ENCODE peak calls at places on chromosome 6, in ten cellular contexts. P is right cardiac atrium, O is body of pancreas, B is heart left ventricle, N is colonic mucosa, Q is HCT116, M is uterus, F is adrenal gland, L is vagina, H is PC-3. X is an unnamed sample. For H3K9me3, the result is how much of the 10 kb centered on the place peaks cover.

GRCh38 chr6:28335564-28336283 is at the start of gene ZSCAN31:
- DNase-seq in H (peak), M (peak), F (peak), Q (peak), O (peak), P (peak), N (peak), L (peak), B (peak), X (no peak)

GRCh38 chr6:105014954-105015353 is 58.0 kb downstream of the LIN28B start:
- DNase-seq in Q (no peak), N (no peak), F (no peak), P (no peak), B (no peak), O (no peak), M (no peak), L (no peak), H (no peak), X (no peak)

GRCh38 chr6:3139090-3139903 is 18.0 kb downstream of the TUBB2A start:
- DNase-seq in H (peak), O (peak), B (peak), N (peak), F (peak), M (peak), Q (no peak), L (no peak), P (peak), X (no peak)

GRCh38 chr6:51535327-51535726 is 552.1 kb downstream of the PKHD1 start:
- DNase-seq in F (no peak), L (no peak), Q (no peak), B (no peak), N (no peak), M (no peak), H (no peak), O (no peak), P (no peak), X (no peak)

GRCh38 chr6:90135672-90136071 is 161.0 kb downstream of the BACH2 start:
- DNase-seq in Q (no peak), M (no peak), L (no peak), P (no peak), B (no peak), N (no peak), H (peak), O (no peak), F (no peak), X (no peak)

GRCh38 chr6:169619650-169620049 is 82.2 kb downstream of the WDR27 start:
- DNase-seq in M (no peak), N (no peak), O (no peak), L (no peak), P (no peak), F (no peak), B (no peak), H (peak), Q (no peak), X (no peak)

GRCh38 chr6:116393430-116393829 is 22.7 kb downstream of the DSE start:
- DNase-seq in F (no peak), P (no peak), M (no peak), B (no peak), L (no peak), H (no peak), Q (no peak), O (no peak), N (no peak), X (no peak)

GRCh38 chr6:25136879-25137278 is 142.3 kb upstream of the CARMIL1 start:
- DNase-seq in O (no peak), Q (no peak), L (no peak), P (no peak), N (no peak), F (peak), M (peak), H (no peak), B (no peak), X (no peak)

GRCh38 chr6:168546730-168547129 is 105.7 kb downstream of the SMOC2 start:
- DNase-seq in B (no peak), L (no peak), H (no peak), N (no peak), Q (no peak), O (no peak), F (no peak), M (no peak), P (no peak), X (no peak)

GRCh38 chr6:111980979-111981378 is 72.9 kb upstream of the CCN6 start:
- DNase-seq in B (peak), P (peak), M (no peak), H (no peak), L (no peak), Q (no peak), N (no peak), O (no peak), F (peak), X (no peak)

GRCh38 chr6:122063090-122063489 is 336.4 kb upstream of the HSF2 start:
- DNase-seq in P (no peak), O (no peak), Q (no peak), H (no peak), B (no peak), F (no peak), L (no peak), N (no peak), M (no peak), X (no peak)

GRCh38 chr6:151440930-151441329 is 11.0 kb downstream of the RMND1 start:
- DNase-seq in Q (no peak), M (no peak), B (no peak), N (no peak), P (no peak), O (no peak), H (no peak), L (no peak), F (no peak), X (no peak)

GRCh38 chr6:105921781-105922180 is 164.4 kb upstream of the PRDM1 start:
- DNase-seq in B (no peak), L (no peak), N (no peak), F (no peak), Q (no peak), M (no peak), O (no peak), H (no peak), P (no peak), X (no peak)

GRCh38 chr6:128570439-128571063 is 50.2 kb upstream of the PTPRK start:
- DNase-seq in P (no peak), N (no peak), B (no peak), H (peak), L (no peak), O (no peak), F (no peak), Q (no peak), M (no peak), X (no peak)

GRCh38 chr6:16403831-16404230 is 165.4 kb downstream of the GMPR start:
- DNase-seq in N (no peak), Q (no peak), F (no peak), M (no peak), O (no peak), H (peak), P (no peak), L (no peak), B (no peak), X (no peak)

GRCh38 chr6:168109171-168109570 is 30.2 kb upstream of the FRMD1 start:
- DNase-seq in M (no peak), H (no peak), B (peak), F (no peak), Q (no peak), P (no peak), N (no peak), O (no peak), L (no peak), X (no peak)

GRCh38 chr6:170471458-170471857 is 81.6 kb downstream of the PSMB1 start:
- DNase-seq in N (no peak), F (no peak), H (no peak), M (no peak), O (no peak), B (no peak), L (no peak), Q (no peak), P (no peak), X (no peak)

GRCh38 chr6:20238688-20239587 is 26.7 kb upstream of the MBOAT1 start:
- DNase-seq in O (no peak), Q (no peak), H (no peak), F (no peak), L (no peak), P (peak), M (no peak), B (no peak), N (no peak), X (no peak)

GRCh38 chr6:139515511-139515910 is 141.1 kb upstream of the CITED2 start:
- DNase-seq in B (no peak), H (no peak), P (no peak), N (no peak), L (no peak), F (no peak), Q (no peak), O (no peak), M (no peak), X (no peak)

GRCh38 chr6:156886409-156886808 is 109.2 kb downstream of the ARID1B start:
- DNase-seq in B (no peak), O (peak), H (no peak), L (no peak), P (no peak), M (no peak), Q (no peak), N (no peak), F (peak), X (no peak)
- H3K27ac ChIP-seq in B (peak), O (peak), H (no peak), L (no peak), P (peak), M (no peak), Q (no peak), N (no peak), F (peak), X (no peak)

GRCh38 chr6:119683022-119683421 is 333.5 kb upstream of the MAN1A1 start:
- DNase-seq in Q (no peak), O (no peak), N (no peak), B (no peak), M (no peak), P (no peak), H (no peak), L (no peak), F (no peak), X (no peak)
- H3K4me3 ChIP-seq in Q (no peak), O (no peak), N (no peak), B (no peak), M (no peak), P (no peak), H (no peak), L (no peak), F (no peak), X (no peak)

GRCh38 chr6:287500-287883 is 4.8 kb upstream of the DUSP22 start:
- DNase-seq in M (no peak), B (no peak), F (no peak), O (no peak), H (no peak), L (no peak), P (no peak), Q (no peak), N (no peak), X (no peak)

GRCh38 chr6:282177-282866 is 10.0 kb upstream of the DUSP22 start:
- DNase-seq in M (no peak), P (no peak), F (no peak), O (no peak), N (no peak), B (no peak), H (no peak), Q (no peak), L (peak), X (no peak)

GRCh38 chr6:282867-283416 is 9.3 kb upstream of the DUSP22 start:
- DNase-seq in M (no peak), P (no peak), N (no peak), H (no peak), O (no peak), Q (no peak), L (peak), F (no peak), B (no peak), X (no peak)

GRCh38 chr6:286681-287499 is 5.4 kb upstream of the DUSP22 start:
- DNase-seq in N (no peak), B (no peak), P (no peak), F (no peak), Q (no peak), H (no peak), O (no peak), L (no peak), M (no peak), X (no peak)

DNA sequence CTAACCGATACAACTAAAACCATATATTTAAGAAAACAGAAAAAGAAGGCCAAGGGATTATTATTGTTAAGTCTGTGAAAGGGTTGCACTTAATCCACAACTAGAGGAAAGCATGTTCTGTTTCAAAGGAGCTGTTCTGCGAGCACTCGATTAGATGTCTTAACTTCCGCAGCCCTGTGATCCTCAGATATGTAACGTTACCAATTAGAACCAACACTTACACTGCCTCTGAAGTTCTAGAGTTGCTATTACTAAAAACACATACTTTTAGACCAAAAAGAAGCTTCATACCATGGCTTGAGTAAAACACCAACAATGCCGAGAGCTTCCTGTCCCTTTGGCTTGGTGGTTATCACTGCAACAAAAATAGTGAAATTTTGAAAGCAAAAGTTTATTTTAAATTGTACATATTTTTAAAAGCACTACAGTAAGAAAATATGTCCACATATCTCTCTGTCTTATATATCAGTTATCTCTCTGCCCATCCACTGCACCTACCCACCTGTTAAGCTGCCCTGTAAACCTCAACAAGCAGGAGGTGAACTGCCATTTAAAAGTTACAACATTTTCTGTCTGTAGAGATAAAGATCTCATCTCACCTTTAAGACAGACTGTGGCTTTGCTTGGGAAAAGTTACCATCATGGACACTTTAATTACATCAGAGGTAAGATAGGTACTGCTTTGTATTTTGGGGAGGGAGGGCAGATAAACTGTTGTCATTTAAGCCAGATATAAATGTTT is 7.1 kb upstream of the DUSP22 start:
- DNase-seq in F (no peak), N (no peak), Q (no peak), O (no peak), M (no peak), P (no peak), H (no peak), B (no peak), L (no peak), X (no peak)
- H3K9me3 ChIP-seq in F (under half), N (under half), Q (under half), O (under half), M (under half), P (under half), H (under half), B (under half), L (under half), X (under half)

GRCh38 chr6:31175961-31176360 is 5.5 kb upstream of the POU5F1 start:
- DNase-seq in M (no peak), Q (no peak), B (no peak), P (no peak), O (no peak), H (no peak), F (no peak), L (no peak), N (no peak), X (no peak)

GRCh38 chr6:31180500-31180899 is 10.0 kb upstream of the POU5F1 start:
- DNase-seq in B (peak), O (peak), P (peak), N (peak), Q (no peak), F (peak), L (no peak), H (no peak), M (peak), X (no peak)

GRCh38 chr6:31179896-31180295 is 9.4 kb upstream of the POU5F1 start:
- DNase-seq in P (no peak), N (no peak), H (no peak), M (no peak), L (no peak), B (no peak), Q (no peak), F (no peak), O (no peak), X (no peak)

GRCh38 chr6:31178143-31179041 is 7.9 kb upstream of the POU5F1 start:
- DNase-seq in L (no peak), O (no peak), M (no peak), H (no peak), P (no peak), B (no peak), N (peak), F (no peak), Q (no peak), X (no peak)

GRCh38 chr6:31179042-31179386 is 8.5 kb upstream of the POU5F1 start:
- DNase-seq in P (no peak), H (no peak), N (peak), L (no peak), B (no peak), O (no peak), M (no peak), F (no peak), Q (no peak), X (no peak)
- H3K27ac ChIP-seq in P (no peak), H (no peak), N (peak), L (no peak), B (no peak), O (no peak), M (no peak), F (no peak), Q (no peak), X (no peak)

GRCh38 chr6:74826318-74826717 is 379.5 kb downstream of the COL12A1 start:
- DNase-seq in F (no peak), P (no peak), H (no peak), M (no peak), O (no peak), B (no peak), Q (no peak), L (no peak), N (no peak), X (no peak)
- H3K4me3 ChIP-seq in F (no peak), P (no peak), H (no peak), M (no peak), O (no peak), B (no peak), Q (no peak), L (no peak), N (no peak), X (no peak)

GRCh38 chr6:13674533-13675190 is 37.0 kb downstream of the RANBP9 start:
- DNase-seq in Q (no peak), H (no peak), N (no peak), B (no peak), O (no peak), L (no peak), P (no peak), M (no peak), F (no peak), X (no peak)
- H3K9me3 ChIP-seq in Q (under half), H (under half), N (under half), B (under half), O (under half), L (under half), P (under half), M (under half), F (under half), X (under half)

GRCh38 chr6:36623547-36624459 is 29.6 kb downstream of the SRSF3 start:
- DNase-seq in N (peak), F (peak), H (peak), M (peak), B (peak), P (peak), L (peak), O (peak), Q (peak), X (peak)
- H3K27ac ChIP-seq in N (peak), F (no peak), H (no peak), M (peak), B (no peak), P (no peak), L (peak), O (no peak), Q (no peak), X (peak)

DNA sequence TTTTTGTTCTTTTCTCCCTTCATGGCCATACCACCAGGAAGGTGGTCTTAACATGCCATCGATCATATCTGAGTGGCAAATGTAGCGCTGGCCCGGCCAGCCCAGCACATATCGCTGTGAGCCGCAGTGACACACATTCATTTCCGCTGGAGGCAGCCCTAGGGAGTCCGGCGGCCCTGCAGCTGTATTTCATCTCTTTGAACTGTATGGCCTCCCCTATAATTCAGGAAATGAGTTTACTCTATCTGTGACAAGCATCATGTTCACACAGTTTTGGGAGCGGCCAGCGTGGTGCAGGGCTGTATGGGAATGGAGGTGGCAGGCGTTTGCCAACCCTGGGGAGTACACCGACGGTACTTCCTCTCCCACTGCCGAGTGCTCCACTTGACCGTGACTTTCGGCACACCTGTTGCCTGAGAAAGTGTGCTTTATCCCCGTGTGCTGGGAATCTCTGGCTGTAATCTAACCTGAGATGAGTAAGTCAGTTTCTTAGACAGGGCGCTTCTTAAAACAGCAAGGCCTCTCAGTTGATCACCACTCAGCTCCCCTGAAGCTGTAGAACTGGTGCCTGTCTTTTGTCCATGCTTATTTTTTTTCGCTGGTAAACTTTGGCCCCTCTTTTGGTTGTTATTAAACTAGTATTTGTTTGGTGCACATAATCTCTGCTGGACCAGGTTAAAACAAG is 257.1 kb upstream of the TAB2 start:
- DNase-seq in O (peak), H (no peak), M (no peak), Q (no peak), N (peak), F (no peak), B (peak), P (no peak), L (no peak), X (no peak)
- H3K4me3 ChIP-seq in O (no peak), H (peak), M (no peak), Q (no peak), N (no peak), F (no peak), B (no peak), P (no peak), L (no peak), X (no peak)

X was measured in Panc1.